ENCODE peak calls at places on chromosomes 2 and 18, in ten cellular contexts. F, O, S, E, K, P, X, D, M and U are unnamed samples.

GRCh38 chr18:79681484-79682387 is 2.1 kb downstream of the CTDP1 start:
- DNase-seq in P (no peak), M (no peak), X (no peak), D (no peak), E (no peak), O (no peak), K (no peak), S (peak), F (no peak), U (no peak)

GRCh38 chr2:159759577-159759976 is 38.4 kb downstream of the CD302 start:
- DNase-seq in S (no peak), M (no peak), X (no peak), F (no peak), P (no peak), D (no peak), K (no peak), O (no peak), E (no peak), U (no peak)

GRCh38 chr2:68799615-68800400 is 65.2 kb downstream of the ARHGAP25 start:
- DNase-seq in M (no peak), D (no peak), E (no peak), K (no peak), O (no peak), S (no peak), X (no peak), F (no peak), P (peak), U (no peak)

GRCh38 chr2:3624059-3624794 is 29.3 kb downstream of the COLEC11 start:
- DNase-seq in M (no peak), K (no peak), O (no peak), F (no peak), S (no peak), P (no peak), X (no peak), E (no peak), D (no peak), U (no peak)

GRCh38 chr2:237720962-237721361 is 77.6 kb upstream of the RBM44 start:
- DNase-seq in X (no peak), D (no peak), K (peak), F (no peak), O (peak), S (no peak), E (no peak), M (no peak), P (peak), U (no peak)

GRCh38 chr2:120821446-120822160 is 85.9 kb downstream of the GLI2 start:
- DNase-seq in S (no peak), X (no peak), F (no peak), M (no peak), K (no peak), D (no peak), P (no peak), E (no peak), O (no peak), U (no peak)

GRCh38 chr2:111663471-111663951 is 220.5 kb downstream of the ANAPC1 start:
- DNase-seq in P (peak), O (no peak), S (no peak), E (no peak), X (no peak), D (no peak), F (no peak), K (peak), M (no peak), U (no peak)

GRCh38 chr18:48468151-48468550 is 59.0 kb upstream of the ZBTB7C start:
- DNase-seq in K (no peak), D (no peak), E (no peak), F (no peak), X (no peak), O (no peak), P (no peak), S (no peak), M (no peak), U (no peak)